ENCODE peak calls at places on chromosomes 12 and 14, in five cellular contexts. T is GM12878, F is HL-60, K is prostate gland, C is sigmoid colon. I is an unnamed sample.

GRCh38 chr12:15714256-15714655 is 74.9 kb downstream of the EPS8 start:
- DNase-seq in T (no peak), F (no peak), K (no peak), C (no peak), I (no peak)

GRCh38 chr14:61329478-61330051 is 8.2 kb downstream of the PRKCH start:
- DNase-seq in T (peak; percentile 59), F (no peak), K (no peak), C (no peak), I (no peak)

GRCh38 chr14:91158091-91158790 is 44.4 kb downstream of the DGLUCY start:
- DNase-seq in T (no peak), F (no peak), K (peak; percentile 87), C (no peak), I (no peak)

GRCh38 chr12:60981473-60981872 is 1278.7 kb upstream of the USP15 start:
- DNase-seq in T (no peak), F (no peak), K (no peak), C (no peak), I (no peak)

GRCh38 chr12:26150737-26151450 is 26.1 kb upstream of the BHLHE41 start:
- DNase-seq in T (no peak), F (no peak), K (no peak), C (no peak), I (no peak)

GRCh38 chr14:90642239-90642717 is 174.0 kb downstream of the TTC7B start:
- DNase-seq in T (no peak), F (no peak), K (no peak), C (no peak), I (no peak)

GRCh38 chr14:68464716-68465115 is 328.2 kb downstream of the ZFP36L1 start:
- DNase-seq in T (no peak), F (no peak), K (no peak), C (no peak), I (no peak)

GRCh38 chr12:115872919-115873357 is 404.6 kb downstream of the MED13L start:
- DNase-seq in T (no peak), F (no peak), K (peak; percentile 98), C (no peak), I (no peak)

GRCh38 chr14:99522457-99522891 is 41.3 kb downstream of the CCNK start:
- DNase-seq in T (no peak), F (no peak), K (no peak), C (peak; percentile 85), I (peak; percentile 65)

GRCh38 chr14:91202234-91202974 is 42.1 kb downstream of the GPR68 start:
- DNase-seq in T (no peak), F (peak; percentile 28), K (peak; percentile 35), C (peak; percentile 68), I (peak; percentile 76)

GRCh38 chr12:120439646-120440247 is 1.8 kb downstream of the COX6A1 start:
- DNase-seq in T (peak; percentile 23), F (no peak), K (peak; percentile 30), C (no peak), I (peak; percentile 77)

GRCh38 chr12:51131745-51132521 is 41.0 kb downstream of the TFCP2 start:
- DNase-seq in T (no peak), F (no peak), K (no peak), C (no peak), I (no peak)

GRCh38 chr12:10722905-10723866 is at the start of gene YBX3:
- DNase-seq in T (no peak), F (no peak), K (peak; percentile 89), C (peak; percentile 95), I (peak; percentile 88)

GRCh38 chr14:74346341-74346740 is 1.9 kb upstream of the VRTN start:
- DNase-seq in T (no peak), F (no peak), K (no peak), C (peak; percentile 2), I (no peak)

GRCh38 chr14:101068293-101068957 is 164.9 kb upstream of the RTL1 start:
- DNase-seq in T (no peak), F (no peak), K (no peak), C (peak; percentile 51), I (peak; percentile 62)

GRCh38 chr14:93072659-93073365 is 42.9 kb downstream of the ITPK1 start:
- DNase-seq in T (peak; percentile 48), F (no peak), K (no peak), C (no peak), I (no peak)

GRCh38 chr12:104452046-104452445 is 4.7 kb upstream of the CHST11 start:
- DNase-seq in T (no peak), F (no peak), K (no peak), C (no peak), I (no peak)

GRCh38 chr12:103864710-103865109 is 23.7 kb upstream of the NT5DC3 start:
- DNase-seq in T (no peak), F (no peak), K (no peak), C (no peak), I (no peak)

GRCh38 chr12:130701402-130701744 is 14.7 kb downstream of the RIMBP2 start:
- DNase-seq in T (no peak), F (no peak), K (no peak), C (no peak), I (no peak)

GRCh38 chr14:32192712-32193373 is 9.0 kb upstream of the RNU6-7 start:
- DNase-seq in T (no peak), F (no peak), K (no peak), C (no peak), I (no peak)

GRCh38 chr14:75298187-75298985 is 19.8 kb downstream of the FOS start:
- DNase-seq in T (no peak), F (no peak), K (no peak), C (peak; percentile 88), I (peak; percentile 85)

GRCh38 chr12:122293081-122293480 is 26.8 kb upstream of the VPS33A start:
- DNase-seq in T (peak; percentile 55), F (no peak), K (no peak), C (no peak), I (no peak)

GRCh38 chr12:59401862-59402261 is 194.0 kb upstream of the SLC16A7 start:
- DNase-seq in T (no peak), F (no peak), K (no peak), C (no peak), I (no peak)

GRCh38 chr14:103281496-103282231 is 52.4 kb upstream of the EIF5 start:
- DNase-seq in T (no peak), F (no peak), K (no peak), C (peak; percentile 82), I (no peak)

GRCh38 chr12:121466800-121467637 is 67.1 kb downstream of the RNF34 start:
- DNase-seq in T (peak; percentile 43), F (peak; percentile 82), K (peak; percentile 88), C (peak; percentile 93), I (peak; percentile 97)

GRCh38 chr14:75928587-75929230 is 53.1 kb downstream of the TGFB3 start:
- DNase-seq in T (no peak), F (no peak), K (no peak), C (no peak), I (no peak)

DNA sequence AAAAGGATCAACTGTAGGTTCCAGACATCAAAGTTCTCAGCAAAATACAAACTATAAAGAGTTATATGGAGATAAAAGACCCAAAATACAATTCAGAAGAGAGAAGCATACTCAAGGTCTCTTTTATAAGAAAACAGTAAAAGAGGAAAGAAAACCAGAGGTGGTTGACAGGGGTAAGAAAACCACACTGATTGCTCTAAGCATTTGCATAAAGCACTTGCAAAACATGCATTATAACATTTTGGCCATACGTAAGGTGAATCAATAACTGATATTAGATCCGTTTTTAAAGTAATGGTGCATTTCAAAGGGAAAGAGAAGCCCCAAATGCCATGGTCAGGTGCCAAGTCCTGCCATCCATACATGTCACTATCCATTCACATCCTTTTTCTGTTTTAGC is 5.9 kb downstream of the DDHD1 start:
- DNase-seq in T (no peak), F (no peak), K (no peak), C (no peak), I (no peak)
- H3K4me3 ChIP-seq in T (peak overlapping the region; percentile 94), F (no peak overlapping the region), K (no peak overlapping the region), C (no peak overlapping the region), I (no peak overlapping the region)

GRCh38 chr14:20989787-20990600 is at the start of gene METTL17:
- DNase-seq in T (peak; percentile 91), F (peak; percentile 38), K (peak; percentile 93), C (peak; percentile 98), I (peak; percentile 94)
- TF ChIP-seq CTCF in T (peak; percentile 35), F (peak; percentile 46), K (no peak), C (no peak), I (peak; percentile 10)

DNA sequence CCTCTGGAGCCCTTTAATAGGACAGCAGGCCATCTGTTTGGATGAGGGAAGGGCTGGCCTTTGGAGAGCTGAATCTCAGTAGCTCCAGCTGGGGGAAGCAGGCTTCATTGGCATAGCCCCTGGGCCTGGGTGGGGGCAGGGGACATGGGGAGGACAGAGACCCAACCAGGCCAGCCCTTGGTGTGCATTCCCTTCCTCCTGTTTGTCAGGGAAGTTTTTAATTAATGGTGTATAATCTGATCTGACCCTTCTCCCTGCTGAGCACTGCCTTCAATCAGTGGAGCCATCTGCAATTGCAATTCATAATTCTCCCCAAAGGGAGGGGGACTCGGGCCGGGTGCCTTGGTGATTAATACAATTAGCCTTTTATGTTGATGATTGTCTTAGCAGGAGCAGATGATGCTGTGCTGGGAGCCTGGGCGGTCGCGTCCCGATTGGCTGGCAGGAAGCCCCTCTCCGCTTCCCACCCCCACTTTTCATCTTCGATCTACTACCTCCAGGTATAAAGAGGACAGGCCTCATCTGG is 6.4 kb downstream of the AQP6 start:
- DNase-seq in T (no peak), F (no peak), K (no peak), C (no peak), I (no peak)
- TF ChIP-seq POLR2AphosphoS5 in T (no peak), F (no peak), K (no peak), C (no peak), I (no peak)

GRCh38 chr12:52190860-52191729 is 719 bp downstream of the KRT80 start:
- DNase-seq in T (no peak), F (no peak), K (no peak), C (no peak), I (no peak)

GRCh38 chr12:52189376-52190174 is 2.2 kb downstream of the KRT80 start:
- DNase-seq in T (no peak), F (no peak), K (no peak), C (no peak), I (no peak)

GRCh38 chr12:52195065-52195730 is 3.4 kb upstream of the KRT80 start:
- DNase-seq in T (no peak), F (no peak), K (no peak), C (no peak), I (no peak)

GRCh38 chr12:52193991-52194390 is 2.2 kb upstream of the KRT80 start:
- DNase-seq in T (no peak), F (no peak), K (no peak), C (no peak), I (no peak)

DNA sequence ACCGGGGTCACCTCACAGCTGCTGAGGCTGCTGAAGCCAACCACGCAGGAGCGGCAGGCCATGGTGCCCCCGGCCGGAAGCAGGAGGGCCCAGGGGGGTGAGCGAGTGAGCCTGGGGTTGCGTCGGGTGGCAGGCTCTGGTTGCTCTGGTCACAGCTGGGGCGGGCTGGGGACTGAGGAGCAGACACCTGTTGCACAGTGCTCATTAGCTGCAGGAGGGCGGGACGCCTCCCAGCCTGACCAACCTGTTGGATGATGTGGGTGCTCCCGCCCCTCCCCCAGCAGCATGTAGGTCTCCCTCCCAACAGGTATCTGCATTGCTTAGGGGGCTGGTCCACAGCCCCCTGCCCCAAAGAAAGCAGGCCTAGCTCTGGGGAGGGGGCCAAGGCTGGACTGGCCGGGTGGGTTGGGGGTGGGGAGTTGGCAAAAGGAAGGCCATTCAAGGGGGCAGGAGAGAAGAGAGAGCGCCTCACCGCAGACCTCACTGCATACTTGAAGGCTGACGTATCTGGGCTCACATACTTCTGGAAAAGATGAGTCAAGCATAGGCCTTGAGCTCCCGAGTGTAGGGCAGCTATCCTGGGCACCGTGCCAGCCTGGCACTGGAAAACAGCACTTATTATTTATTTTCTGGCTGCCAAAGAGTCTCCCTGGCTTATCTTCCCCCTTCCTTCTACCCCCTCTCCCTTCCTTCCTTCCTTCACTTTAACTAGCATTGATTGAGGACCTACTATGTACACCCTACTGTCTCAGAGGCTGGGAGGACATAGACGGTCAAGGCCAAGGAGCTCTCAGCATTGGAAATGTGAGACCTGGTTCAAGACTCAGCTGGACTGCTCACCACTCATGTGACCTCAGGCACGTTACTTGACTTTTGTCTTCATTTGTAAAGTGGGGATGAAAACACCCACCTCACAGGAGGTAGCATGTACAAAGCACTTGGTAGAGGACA is at the start of gene KRT80:
- DNase-seq in T (no peak), F (peak; percentile 89), K (peak; percentile 97), C (peak; percentile 97), I (no peak)
- H3K4me3 ChIP-seq in T (no peak within 1 kb of the TSS), F (no peak within 1 kb of the TSS), K (no peak within 1 kb of the TSS), C (no peak within 1 kb of the TSS), I (no peak within 1 kb of the TSS)